ENCODE peak calls at places on chromosomes 5 and 9, in eight cellular contexts. E is left lung, F is keratinocyte, H is A549, I is GM12865, Q is lower lobe of right lung, X is PC-3, R is left ventricle myocardium inferior. C is an unnamed sample.

GRCh38 chr5:15763754-15764153 is 263.8 kb downstream of the FBXL7 start:
- DNase-seq in F (no peak), R (no peak), X (no peak), E (no peak), H (no peak), I (no peak), Q (no peak), C (no peak)

GRCh38 chr5:113693621-113694130 is 180.2 kb downstream of the YTHDC2 start:
- DNase-seq in R (no peak), E (no peak), Q (no peak), X (no peak), F (no peak), H (no peak), I (no peak), C (no peak)

GRCh38 chr9:107102011-107102410 is 181.1 kb upstream of the RAD23B start:
- DNase-seq in I (no peak), H (no peak), X (no peak), R (no peak), Q (no peak), F (no peak), E (peak), C (no peak)

GRCh38 chr9:122216798-122217418 is 11.8 kb downstream of the LHX6 start:
- DNase-seq in H (no peak), R (no peak), I (no peak), E (no peak), Q (no peak), F (no peak), X (no peak), C (no peak)

GRCh38 chr9:126719677-126720435 is 85.0 kb upstream of the ZBTB43 start:
- DNase-seq in Q (peak), E (peak), X (peak), R (peak), H (no peak), I (peak), F (no peak), C (no peak)

GRCh38 chr5:154418344-154418820 is 27.4 kb upstream of the SAP30L start:
- DNase-seq in H (no peak), R (no peak), E (no peak), X (no peak), F (no peak), Q (no peak), I (no peak), C (no peak)

GRCh38 chr5:83636141-83636540 is 84.5 kb downstream of the HAPLN1 start:
- DNase-seq in F (no peak), R (no peak), H (no peak), Q (no peak), X (no peak), E (no peak), I (no peak), C (no peak)

GRCh38 chr5:52922384-52922783 is 66.8 kb upstream of the ITGA2 start:
- DNase-seq in R (no peak), F (peak), H (peak), I (no peak), Q (peak), E (no peak), X (peak), C (no peak)

GRCh38 chr9:108467653-108468324 is 388.0 kb downstream of the ACTL7B start:
- DNase-seq in I (no peak), H (no peak), X (peak), E (no peak), Q (no peak), F (no peak), R (no peak), C (no peak)

GRCh38 chr5:73655521-73656160 is 29.6 kb downstream of the ARHGEF28 start:
- DNase-seq in X (no peak), I (peak), H (no peak), R (no peak), Q (no peak), E (no peak), F (no peak), C (no peak)

GRCh38 chr5:65190328-65191053 is 291.2 kb downstream of the ADAMTS6 start:
- DNase-seq in I (peak), F (peak), H (no peak), R (no peak), X (peak), Q (no peak), E (no peak), C (no peak)

GRCh38 chr5:169893586-169893985 is 86.7 kb downstream of the INSYN2B start:
- DNase-seq in F (no peak), I (no peak), X (no peak), H (no peak), E (no peak), Q (no peak), R (no peak), C (no peak)

GRCh38 chr5:149901511-149901910 is 43.1 kb downstream of the PDE6A start:
- DNase-seq in X (no peak), H (no peak), Q (no peak), F (no peak), I (no peak), E (no peak), R (no peak), C (no peak)

GRCh38 chr9:88990721-88991065 is 575 bp upstream of the S1PR3 start:
- DNase-seq in X (no peak), Q (no peak), E (no peak), F (no peak), H (peak), R (no peak), I (no peak), C (no peak)
- H3K4me3 ChIP-seq in X (no peak), Q (peak), E (peak), F (no peak), H (peak), R (peak), I (no peak), C (no peak)

GRCh38 chr5:111223790-111224560 is at the start of gene CAMK4:
- DNase-seq in X (peak), E (peak), I (peak), Q (peak), F (no peak), R (peak), H (peak), C (no peak)
- TF ChIP-seq CTCF in X (no peak), E (no peak), I (peak), Q (no peak), F (no peak), R (peak), H (no peak), C (no peak)

GRCh38 chr9:99509291-99509826 is 287.3 kb downstream of the SEC61B start:
- DNase-seq in R (no peak), X (no peak), Q (no peak), F (no peak), I (no peak), H (no peak), E (no peak), C (no peak)

GRCh38 chr9:99511723-99512122 is 289.6 kb downstream of the SEC61B start:
- DNase-seq in I (no peak), E (no peak), R (no peak), F (no peak), Q (no peak), H (no peak), X (no peak), C (no peak)

GRCh38 chr9:99513441-99514112 is 291.5 kb downstream of the SEC61B start:
- DNase-seq in H (no peak), R (no peak), F (no peak), I (peak), Q (no peak), E (no peak), X (no peak), C (peak)

GRCh38 chr9:99506781-99507305 is 284.8 kb downstream of the SEC61B start:
- DNase-seq in Q (no peak), F (no peak), I (no peak), X (no peak), E (no peak), H (no peak), R (no peak), C (no peak)

GRCh38 chr9:99509900-99510299 is 287.8 kb downstream of the SEC61B start:
- DNase-seq in R (no peak), H (no peak), F (no peak), X (no peak), I (peak), Q (no peak), E (no peak), C (no peak)
- H3K4me3 ChIP-seq in R (no peak), H (no peak), F (no peak), X (no peak), I (no peak), Q (no peak), E (no peak), C (no peak)

GRCh38 chr5:155489949-155490348 is 476.4 kb downstream of the KIF4B start:
- DNase-seq in E (no peak), X (no peak), F (no peak), R (no peak), Q (no peak), H (no peak), I (no peak), C (no peak)
- TF ChIP-seq CTCF in E (no peak), X (no peak), F (no peak), R (no peak), Q (no peak), H (no peak), I (no peak), C (no peak)

GRCh38 chr9:98940278-98940677 is 3.4 kb upstream of the COL15A1 start:
- DNase-seq in X (no peak), I (no peak), H (no peak), F (no peak), E (no peak), R (peak), Q (no peak), C (no peak)

GRCh38 chr9:98943682-98944129 is at the start of gene COL15A1:
- DNase-seq in R (peak), F (no peak), X (no peak), Q (no peak), I (no peak), E (peak), H (no peak), C (no peak)

GRCh38 chr9:98944130-98945074 is 695 bp downstream of the COL15A1 start:
- DNase-seq in X (no peak), E (peak), I (no peak), H (peak), Q (peak), R (peak), F (no peak), C (no peak)

GRCh38 chr9:98941946-98942523 is 1.7 kb upstream of the COL15A1 start:
- DNase-seq in I (no peak), Q (no peak), R (no peak), E (no peak), F (no peak), H (no peak), X (no peak), C (no peak)

GRCh38 chr9:98942906-98943681 is 613 bp upstream of the COL15A1 start:
- DNase-seq in F (no peak), Q (no peak), I (no peak), R (no peak), E (no peak), H (no peak), X (no peak), C (no peak)
- H3K4me3 ChIP-seq in F (no peak), Q (peak), I (no peak), R (peak), E (peak), H (peak), X (peak), C (no peak)

GRCh38 chr5:177994561-177995190 is 1.4 kb downstream of the PROP1 start:
- DNase-seq in F (no peak), H (no peak), R (no peak), I (no peak), Q (no peak), E (peak), X (no peak), C (no peak)
- TF ChIP-seq CTCF in F (no peak), H (no peak), R (no peak), I (no peak), Q (no peak), E (no peak), X (no peak), C (no peak)

DNA sequence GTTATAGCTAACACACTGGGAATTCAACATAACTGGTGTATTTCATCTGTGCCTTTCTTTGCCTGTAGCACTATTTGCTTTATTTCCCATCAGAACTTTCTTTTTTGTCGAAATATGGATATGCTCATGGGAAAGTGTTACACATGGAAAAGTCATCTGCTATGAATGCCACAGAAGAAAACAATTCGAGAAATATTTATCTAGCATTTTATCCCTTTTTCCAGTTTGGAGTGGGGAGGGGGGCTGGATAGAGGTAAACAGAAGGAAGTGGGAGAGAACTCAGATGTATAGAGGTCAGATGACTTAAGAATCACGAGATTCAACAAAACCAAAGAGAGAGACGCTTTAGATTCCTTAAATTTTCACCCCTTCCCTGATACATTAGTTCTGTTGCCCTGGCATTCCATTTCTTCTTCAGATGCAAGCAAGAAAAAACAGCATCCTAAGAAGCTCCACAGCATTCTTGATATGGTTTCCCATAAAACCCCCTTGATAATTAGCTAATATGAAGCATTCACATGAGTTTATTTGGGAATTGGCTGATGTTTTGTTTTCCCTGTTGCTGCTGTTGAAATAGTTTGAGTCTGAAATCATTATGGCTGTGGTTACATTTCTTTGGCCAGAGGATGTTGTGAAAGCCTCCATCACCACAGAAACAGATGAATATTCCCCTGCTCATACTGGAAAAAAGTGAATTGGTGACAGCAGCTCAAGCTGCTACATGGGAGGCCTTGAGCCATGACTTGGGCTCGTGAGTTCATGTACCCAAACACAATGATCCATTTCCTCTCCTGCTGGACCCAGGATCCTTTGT is 335.8 kb upstream of the DAB2 start:
- DNase-seq in F (no peak), X (peak), H (no peak), Q (no peak), E (no peak), I (no peak), R (peak), C (no peak)
- H3K4me3 ChIP-seq in F (no peak), X (no peak), H (no peak), Q (no peak), E (no peak), I (no peak), R (no peak), C (no peak)

GRCh38 chr5:69078921-69079537 is 14.8 kb upstream of the SLC30A5 start:
- DNase-seq in E (no peak), Q (no peak), X (peak), H (no peak), F (no peak), R (no peak), I (no peak), C (no peak)

GRCh38 chr5:69075522-69076169 is 18.2 kb upstream of the SLC30A5 start:
- DNase-seq in E (no peak), F (no peak), X (no peak), I (no peak), H (no peak), R (no peak), Q (no peak), C (no peak)

GRCh38 chr5:69079556-69079955 is 14.3 kb upstream of the SLC30A5 start:
- DNase-seq in R (no peak), E (no peak), F (no peak), X (no peak), H (no peak), I (no peak), Q (no peak), C (no peak)

GRCh38 chr5:69074664-69075521 is 18.9 kb upstream of the SLC30A5 start:
- DNase-seq in Q (no peak), R (no peak), I (no peak), F (no peak), E (no peak), X (no peak), H (no peak), C (no peak)
- TF ChIP-seq CTCF in Q (no peak), R (no peak), I (no peak), F (no peak), E (no peak), X (no peak), H (no peak), C (no peak)

C was measured in GM12864.